ENCODE peak calls at places on chromosomes 11 and 22, in five cellular contexts. Z is ovary, I is stomach, E is IMR-90, C is esophagus muscularis mucosa. A is an unnamed sample.

GRCh38 chr11:12280199-12280837 is 97.1 kb upstream of the PARVA start:
- DNase-seq in Z (no peak), E (no peak), I (peak; percentile 24), C (no peak), A (no peak)

GRCh38 chr22:27757928-27758525 is 43.5 kb downstream of the MN1 start:
- DNase-seq in E (no peak), Z (no peak), I (no peak), C (no peak), A (no peak)

GRCh38 chr22:50599816-50600454 is 658 bp upstream of the MAPK8IP2 start:
- DNase-seq in C (no peak), I (peak; percentile 59), Z (peak; percentile 83), E (no peak), A (no peak)

GRCh38 chr11:110679323-110679980 is 32.8 kb downstream of the ARHGAP20 start:
- DNase-seq in I (no peak), Z (no peak), C (no peak), E (peak; percentile 89), A (no peak)

GRCh38 chr22:48892571-48893287 is 934.9 kb downstream of the BRD1 start:
- DNase-seq in I (no peak), Z (no peak), C (peak; percentile 90), E (no peak), A (no peak)

GRCh38 chr11:115301029-115301428 is 203.2 kb downstream of the CADM1 start:
- DNase-seq in I (no peak), C (no peak), Z (no peak), E (peak; percentile 73), A (no peak)

GRCh38 chr11:8766043-8766992 is 83.7 kb downstream of the RPL27A start:
- DNase-seq in C (no peak), I (peak; percentile 24), Z (no peak), E (peak; percentile 52), A (no peak)

GRCh38 chr11:80773919-80774318 is 1333.1 kb upstream of the TENM4 start:
- DNase-seq in C (no peak), I (no peak), Z (no peak), E (no peak), A (no peak)

GRCh38 chr22:20741634-20742581 is 32.0 kb upstream of the SERPIND1 start:
- DNase-seq in I (no peak), C (no peak), E (peak; percentile 13), Z (no peak), A (no peak)

GRCh38 chr11:57659669-57660068 is 2.1 kb downstream of the CLP1 start:
- DNase-seq in I (no peak), Z (peak; percentile 43), C (no peak), E (no peak), A (no peak)

GRCh38 chr11:108037636-108038035 is 28.9 kb downstream of the CUL5 start:
- DNase-seq in C (no peak), I (no peak), Z (no peak), E (peak; percentile 55), A (no peak)

GRCh38 chr11:27864046-27865025 is 164.1 kb upstream of the BDNF start:
- DNase-seq in I (no peak), E (no peak), Z (no peak), C (no peak), A (peak; percentile 16)

GRCh38 chr22:39427751-39428596 is 28.4 kb downstream of the TAB1 start:
- DNase-seq in E (no peak), I (no peak), Z (no peak), C (no peak), A (no peak)

GRCh38 chr11:69492201-69492991 is 10.9 kb downstream of the LINC01488 start:
- DNase-seq in C (no peak), Z (no peak), E (peak; percentile 41), I (no peak), A (no peak)

GRCh38 chr11:106397787-106398355 is 320.4 kb downstream of the AASDHPPT start:
- DNase-seq in C (no peak), I (no peak), E (no peak), Z (no peak), A (no peak)

GRCh38 chr11:63958013-63958412 is 16.4 kb upstream of the COX8A start:
- DNase-seq in E (no peak), I (no peak), Z (no peak), C (no peak), A (no peak)

GRCh38 chr22:45948081-45948648 is 28.8 kb downstream of the WNT7B start:
- DNase-seq in C (no peak), I (no peak), E (no peak), Z (no peak), A (no peak)

GRCh38 chr22:31866918-31867317 is 77.4 kb upstream of the YWHAH start:
- DNase-seq in C (no peak), Z (no peak), I (no peak), E (no peak), A (no peak)

GRCh38 chr22:27377901-27378300 is 423.7 kb downstream of the MN1 start:
- DNase-seq in C (peak; percentile 45), I (peak; percentile 83), E (no peak), Z (peak; percentile 61), A (no peak)

GRCh38 chr11:4178813-4179662 is 84.4 kb downstream of the RRM1 start:
- DNase-seq in E (no peak), Z (no peak), I (no peak), C (no peak), A (no peak)

GRCh38 chr11:105937738-105938137 is 84.3 kb downstream of the MSANTD4 start:
- DNase-seq in E (peak; percentile 46), I (no peak), C (no peak), Z (no peak), A (no peak)

GRCh38 chr11:33660962-33661361 is 39.7 kb downstream of the C11orf91 start:
- DNase-seq in Z (no peak), C (no peak), I (no peak), E (no peak), A (no peak)

GRCh38 chr11:102776454-102776853 is 4.0 kb downstream of the MMP10 start:
- DNase-seq in Z (no peak), I (no peak), C (no peak), E (no peak), A (no peak)

GRCh38 chr22:49306632-49306975 is 521.1 kb downstream of the BRD1 start:
- DNase-seq in C (no peak), E (no peak), I (peak; percentile 18), Z (no peak), A (no peak)

GRCh38 chr11:104650234-104650633 is 248.0 kb downstream of the CASP12 start:
- DNase-seq in C (no peak), E (no peak), I (no peak), Z (no peak), A (no peak)

GRCh38 chr11:33835143-33835878 is 56.6 kb downstream of the LMO2 start:
- DNase-seq in Z (no peak), C (no peak), I (no peak), E (peak; percentile 76), A (no peak)

GRCh38 chr11:30789270-30789669 is 203.1 kb upstream of the MPPED2 start:
- DNase-seq in Z (no peak), I (no peak), E (peak; percentile 70), C (no peak), A (no peak)

GRCh38 chr11:113184498-113184897 is 129.9 kb upstream of the TTC12 start:
- DNase-seq in I (no peak), C (no peak), Z (no peak), E (peak; percentile 56), A (no peak)

GRCh38 chr11:45894555-45895247 is 9.2 kb downstream of the MAPK8IP1 start:
- DNase-seq in Z (no peak), E (no peak), I (no peak), C (no peak), A (no peak)

GRCh38 chr11:72745511-72745910 is 6.7 kb downstream of the ARAP1 start:
- DNase-seq in E (no peak), I (no peak), Z (no peak), C (no peak), A (no peak)

GRCh38 chr11:72745925-72746550 is 6.2 kb downstream of the ARAP1 start:
- DNase-seq in E (no peak), I (no peak), Z (no peak), C (no peak), A (no peak)

GRCh38 chr11:72744474-72744873 is 7.7 kb downstream of the ARAP1 start:
- DNase-seq in I (no peak), E (no peak), Z (no peak), C (no peak), A (no peak)

GRCh38 chr11:72747456-72747855 is 4.8 kb downstream of the ARAP1 start:
- DNase-seq in C (no peak), E (no peak), I (no peak), Z (no peak), A (no peak)

GRCh38 chr11:72746821-72747220 is 5.4 kb downstream of the ARAP1 start:
- DNase-seq in I (no peak), Z (no peak), C (no peak), E (no peak), A (no peak)
- H3K4me1 ChIP-seq in I (no peaks in the 10 kb centered on the region), Z (peaks cover 2% of the 10 kb centered on the region), C (peaks cover 16% of the 10 kb centered on the region), E (peaks cover 10% of the 10 kb centered on the region), A (no peaks in the 10 kb centered on the region)

GRCh38 chr11:134126197-134126822 is 57.4 kb downstream of the JAM3 start:
- DNase-seq in C (peak; percentile 84), Z (no peak), E (peak; percentile 97), I (no peak), A (no peak)

GRCh38 chr11:134120921-134121526 is 52.2 kb downstream of the JAM3 start:
- DNase-seq in E (peak; percentile 52), Z (peak; percentile 49), C (no peak), I (no peak), A (no peak)

GRCh38 chr11:134125507-134125906 is 56.6 kb downstream of the JAM3 start:
- DNase-seq in I (no peak), E (peak; percentile 35), Z (no peak), C (no peak), A (no peak)

GRCh38 chr11:134120143-134120850 is 51.4 kb downstream of the JAM3 start:
- DNase-seq in E (peak; percentile 97), C (peak; percentile 88), Z (peak; percentile 70), I (peak; percentile 35), A (peak; percentile 64)

GRCh38 chr11:134124660-134125451 is 56.0 kb downstream of the JAM3 start:
- DNase-seq in Z (peak; percentile 52), I (peak; percentile 40), E (peak; percentile 66), C (no peak), A (peak; percentile 57)
- TF ChIP-seq POLR2A in Z (no peak), I (no peak), E (no peak), C (no peak), A (no peak)

GRCh38 chr11:72686639-72687215 is 12.5 kb upstream of the PDE2A start:
- DNase-seq in I (no peak), C (no peak), Z (no peak), E (peak; percentile 16), A (no peak)
- H3K4me1 ChIP-seq in I (peaks cover 6% of the 10 kb centered on the region), C (peaks cover 19% of the 10 kb centered on the region), Z (no peaks in the 10 kb centered on the region), E (peaks cover 2% of the 10 kb centered on the region), A (no peaks in the 10 kb centered on the region)

DNA sequence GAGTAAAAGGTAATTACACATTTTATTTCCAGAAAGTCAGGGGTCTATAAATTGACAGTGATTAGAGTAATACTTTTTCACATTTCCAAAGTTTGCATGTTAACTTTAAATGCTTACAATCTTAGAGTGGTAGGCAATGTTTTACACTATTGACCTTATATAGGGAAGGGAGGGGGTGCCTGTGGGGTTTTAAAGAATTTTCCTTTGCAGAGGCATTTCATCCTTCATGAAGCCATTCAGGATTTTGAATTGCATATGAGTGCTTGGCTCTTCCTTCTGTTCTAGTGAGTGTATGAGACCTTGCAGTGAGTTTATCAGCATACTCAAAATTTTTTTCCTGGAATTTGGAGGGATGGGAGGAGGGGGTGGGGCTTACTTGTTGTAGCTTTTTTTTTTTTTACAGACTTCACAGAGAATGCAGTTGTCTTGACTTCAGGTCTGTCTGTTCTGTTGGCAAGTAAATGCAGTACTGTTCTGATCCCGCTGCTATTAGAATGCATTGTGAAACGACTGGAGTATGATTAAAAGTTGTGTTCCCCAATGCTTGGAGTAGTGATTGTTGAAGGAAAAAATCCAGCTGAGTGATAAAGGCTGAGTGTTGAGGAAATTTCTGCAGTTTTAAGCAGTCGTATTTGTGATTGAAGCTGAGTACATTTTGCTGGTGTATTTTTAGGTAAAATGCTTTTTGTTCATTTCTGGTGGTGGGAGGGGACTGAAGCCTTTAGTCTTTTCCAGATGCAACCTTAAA is 5.3 kb downstream of the MALAT1 start:
- DNase-seq in I (no peak), C (no peak), Z (no peak), E (peak; percentile 59), A (peak; percentile 29)
- TF ChIP-seq POLR2A in I (no peak), C (no peak), Z (no peak), E (no peak), A (peak; percentile 59)

A was measured in prostate gland.